ENCODE peak calls at places on chromosomes 3 and 15, in ten cellular contexts. M, H, Y, L, C, A, P, W, K and E are unnamed samples.

GRCh38 chr15:91945385-91945784 is 91.9 kb downstream of the SLCO3A1 start:
- DNase-seq in M (no peak), H (no peak), Y (no peak), L (no peak), C (no peak), A (no peak), P (no peak), W (no peak), K (no peak), E (no peak)

GRCh38 chr3:129449279-129450115 is 9.5 kb downstream of the IFT122 start:
- DNase-seq in M (no peak), H (no peak), Y (no peak), L (no peak), C (no peak), A (no peak), P (no peak), W (peak; percentile 12), K (no peak), E (no peak)

GRCh38 chr3:116474356-116475200 is 29.3 kb upstream of the LSAMP start:
- DNase-seq in M (no peak), H (no peak), Y (peak; percentile 42), L (peak; percentile 99), C (no peak), A (no peak), P (no peak), W (peak; percentile 62), K (no peak), E (no peak)

GRCh38 chr3:64290864-64291263 is 65.6 kb upstream of the PRICKLE2 start:
- DNase-seq in M (no peak), H (no peak), Y (no peak), L (no peak), C (no peak), A (no peak), P (peak; percentile 52), W (no peak), K (peak; percentile 53), E (no peak)

GRCh38 chr3:33433843-33434242 is 6.4 kb downstream of the UBP1 start:
- DNase-seq in M (no peak), H (no peak), Y (no peak), L (no peak), C (no peak), A (no peak), P (peak; percentile 54), W (no peak), K (peak; percentile 50), E (no peak)

GRCh38 chr3:81888822-81889557 is 127.5 kb upstream of the GBE1 start:
- DNase-seq in M (no peak), H (no peak), Y (no peak), L (no peak), C (no peak), A (no peak), P (peak; percentile 51), W (no peak), K (no peak), E (no peak)

GRCh38 chr15:29844290-29844903 is 22.1 kb upstream of the TJP1 start:
- DNase-seq in M (no peak), H (peak; percentile 57), Y (no peak), L (no peak), C (no peak), A (no peak), P (peak; percentile 77), W (no peak), K (peak; percentile 69), E (no peak)

GRCh38 chr3:38205472-38205805 is 40.1 kb downstream of the OXSR1 start:
- DNase-seq in M (no peak), H (no peak), Y (no peak), L (no peak), C (no peak), A (peak; percentile 75), P (no peak), W (no peak), K (no peak), E (no peak)

GRCh38 chr3:124043023-124043422 is 51.1 kb upstream of the ROPN1 start:
- DNase-seq in M (no peak), H (no peak), Y (no peak), L (no peak), C (no peak), A (no peak), P (no peak), W (no peak), K (no peak), E (no peak)

GRCh38 chr15:82810061-82810862 is 834 bp downstream of the WHAMM start:
- DNase-seq in M (peak; percentile 36), H (peak; percentile 66), Y (peak; percentile 41), L (peak; percentile 17), C (peak; percentile 80), A (no peak), P (peak; percentile 74), W (peak; percentile 74), K (peak; percentile 45), E (peak; percentile 60)